ENCODE peak calls at places on chromosomes 16 and 17, in seven cellular contexts. Y is cardiac fibroblast, N is MM.1S, Z is choroid plexus epithelial cell, A is neural progenitor cell, H is astrocyte, Q is tibial artery. S is an unnamed sample.

GRCh38 chr16:9849697-9850245 is 332.5 kb downstream of the GRIN2A start:
- DNase-seq in Y (no peak), N (no peak), H (no peak), Q (no peak), A (no peak), Z (no peak), S (no peak)

GRCh38 chr17:9002610-9003354 is 18.5 kb upstream of the NTN1 start:
- DNase-seq in N (no peak), A (peak), Q (peak), Z (no peak), H (peak), Y (no peak), S (no peak)

GRCh38 chr17:71084219-71084618 is 914.9 kb downstream of the KCNJ2 start:
- DNase-seq in Q (no peak), H (no peak), Z (peak), Y (peak), A (peak), N (peak), S (no peak)

GRCh38 chr16:88012360-88012759 is 61.1 kb downstream of the BANP start:
- DNase-seq in Z (no peak), Q (peak), N (no peak), A (no peak), Y (no peak), H (no peak), S (no peak)

GRCh38 chr17:19508327-19508867 is 25.3 kb upstream of the SLC47A1 start:
- DNase-seq in N (no peak), H (no peak), Z (no peak), A (peak), Q (peak), Y (no peak), S (no peak)

GRCh38 chr17:47741793-47742145 is 8.7 kb downstream of the TBX21 start:
- DNase-seq in N (no peak), Q (no peak), A (no peak), H (no peak), Y (no peak), Z (no peak), S (no peak)

GRCh38 chr17:48037036-48037881 is at the start of gene COPZ2:
- DNase-seq in Y (peak), Z (peak), Q (peak), N (peak), H (no peak), A (peak), S (peak)

GRCh38 chr16:82715160-82715559 is 88.4 kb downstream of the CDH13 start:
- DNase-seq in A (no peak), H (no peak), Z (no peak), N (no peak), Q (no peak), Y (no peak), S (no peak)

GRCh38 chr16:66207139-66207863 is 159.2 kb upstream of the CDH5 start:
- DNase-seq in N (no peak), Z (no peak), A (no peak), Q (no peak), H (no peak), Y (peak), S (no peak)

GRCh38 chr17:42408076-42408475 is 15.0 kb downstream of the CAVIN1 start:
- DNase-seq in N (no peak), Z (no peak), Q (no peak), H (no peak), Y (peak), A (no peak), S (no peak)

GRCh38 chr17:40560592-40561293 is 4.5 kb downstream of the CCR7 start:
- DNase-seq in Z (peak), N (peak), Q (no peak), Y (peak), H (peak), A (no peak), S (no peak)

GRCh38 chr17:38591759-38592241 is 14.0 kb downstream of the SRCIN1 start:
- DNase-seq in H (peak), N (peak), Y (peak), Z (peak), Q (no peak), A (no peak), S (no peak)

GRCh38 chr17:65121916-65122821 is 15.0 kb upstream of the RGS9 start:
- DNase-seq in A (no peak), H (no peak), Y (no peak), Z (no peak), Q (no peak), N (peak), S (no peak)

GRCh38 chr16:75462804-75463203 is 1.7 kb downstream of the TMEM170A start:
- DNase-seq in Q (no peak), Z (no peak), N (peak), H (no peak), Y (no peak), A (no peak), S (no peak)

GRCh38 chr16:66171578-66171977 is 194.9 kb upstream of the CDH5 start:
- DNase-seq in Z (no peak), H (no peak), Y (no peak), N (no peak), A (no peak), Q (no peak), S (no peak)

GRCh38 chr17:71505200-71505599 is 615.6 kb upstream of the SOX9 start:
- DNase-seq in N (no peak), Q (no peak), Y (no peak), A (no peak), H (peak), Z (peak), S (no peak)

GRCh38 chr16:81866820-81867440 is 87.8 kb downstream of the PLCG2 start:
- DNase-seq in N (no peak), Y (no peak), Z (no peak), A (no peak), Q (peak), H (no peak), S (no peak)

GRCh38 chr17:15038656-15039055 is 226.5 kb downstream of the PMP22 start:
- DNase-seq in H (no peak), Y (no peak), Z (peak), N (no peak), A (no peak), Q (no peak), S (no peak)

GRCh38 chr16:55035037-55035436 is 104.4 kb downstream of the IRX5 start:
- DNase-seq in A (peak), N (no peak), Y (no peak), Q (peak), H (no peak), Z (no peak), S (no peak)

GRCh38 chr16:68608330-68608729 is 36.8 kb upstream of the CDH3 start:
- DNase-seq in A (no peak), N (no peak), Y (no peak), Q (no peak), Z (no peak), H (no peak), S (no peak)

GRCh38 chr17:38733315-38734234 is 3.4 kb downstream of the CISD3 start:
- DNase-seq in H (no peak), A (no peak), Q (no peak), Y (no peak), N (no peak), Z (no peak), S (no peak)

GRCh38 chr17:45818041-45818440 is 26.6 kb upstream of the SPPL2C start:
- DNase-seq in A (no peak), Z (no peak), N (no peak), H (no peak), Y (no peak), Q (no peak), S (no peak)

GRCh38 chr17:80023261-80024205 is 12.1 kb downstream of the TBC1D16 start:
- DNase-seq in A (peak), Q (no peak), N (no peak), H (no peak), Y (no peak), Z (no peak), S (no peak)

GRCh38 chr16:54538241-54538640 is 251.7 kb upstream of the IRX3 start:
- DNase-seq in N (no peak), A (peak), Y (no peak), Q (no peak), Z (peak), H (no peak), S (no peak)

GRCh38 chr17:44362056-44362355 is 1.6 kb downstream of the FAM171A2 start:
- DNase-seq in N (no peak), Z (no peak), Q (no peak), A (no peak), H (no peak), Y (no peak), S (no peak)

GRCh38 chr17:44362964-44363612 is 565 bp downstream of the FAM171A2 start:
- DNase-seq in Z (no peak), Y (no peak), Q (peak), A (peak), H (no peak), N (no peak), S (no peak)

GRCh38 chr17:44361292-44362055 is 2.2 kb downstream of the FAM171A2 start:
- DNase-seq in A (no peak), N (no peak), Q (no peak), Y (no peak), Z (no peak), H (no peak), S (no peak)

GRCh38 chr17:44362479-44362963 is 1.1 kb downstream of the FAM171A2 start:
- DNase-seq in H (no peak), N (no peak), Y (no peak), Z (no peak), A (peak), Q (peak), S (no peak)

DNA sequence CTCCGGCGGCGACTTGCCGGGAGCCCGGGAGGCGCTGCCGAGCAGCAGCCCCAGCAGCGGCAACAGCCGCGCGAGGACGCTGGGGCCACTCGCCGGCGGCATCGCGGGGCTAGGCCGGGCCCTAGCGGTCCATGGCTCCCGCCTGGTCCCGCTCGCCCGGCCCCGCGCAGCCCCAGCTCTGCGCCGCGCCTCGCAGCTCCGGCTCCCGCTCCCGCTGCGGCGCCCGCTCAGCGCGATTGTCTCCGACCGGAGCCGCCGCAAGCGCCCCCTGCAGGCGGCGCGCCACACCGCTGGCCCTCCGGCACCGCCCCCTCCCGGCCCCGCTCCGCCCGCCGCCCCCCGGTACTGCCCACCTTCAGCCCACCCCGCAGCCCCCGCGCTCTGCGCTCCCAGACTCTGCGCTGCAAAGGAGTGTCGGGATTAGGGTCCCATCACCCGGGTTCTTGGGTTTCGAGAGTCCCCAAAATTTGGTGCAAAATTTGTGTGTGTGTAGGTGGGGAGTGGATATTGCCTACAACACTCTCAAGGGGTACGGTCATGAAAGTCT is at the start of gene FAM171A2:
- DNase-seq in Y (peak), N (peak), Q (peak), Z (peak), H (no peak), A (peak), S (no peak)
- TF ChIP-seq CTCF in Y (peak), N (peak), Q (peak), Z (peak), H (peak), A (peak), S (peak)

GRCh38 chr17:207775-208174 is 26.3 kb upstream of the DOC2B start:
- DNase-seq in A (no peak), N (no peak), H (no peak), Y (no peak), Q (no peak), Z (no peak), S (no peak)

GRCh38 chr17:210402-210801 is 29.0 kb upstream of the DOC2B start:
- DNase-seq in A (no peak), Y (no peak), Q (no peak), H (no peak), Z (no peak), N (no peak), S (no peak)

GRCh38 chr17:205817-206216 is 24.4 kb upstream of the DOC2B start:
- DNase-seq in N (no peak), Q (no peak), A (no peak), Z (no peak), Y (no peak), H (no peak), S (no peak)

GRCh38 chr17:206941-207560 is 25.6 kb upstream of the DOC2B start:
- DNase-seq in A (no peak), Q (no peak), Z (no peak), Y (no peak), H (no peak), N (no peak), S (no peak)

GRCh38 chr17:208429-208828 is 27.0 kb upstream of the DOC2B start:
- DNase-seq in H (no peak), Z (no peak), Y (no peak), A (no peak), Q (no peak), N (no peak), S (no peak)
- TF ChIP-seq CTCF in H (no peak), Z (no peak), Y (no peak), A (no peak), Q (no peak), N (no peak), S (no peak)

DNA sequence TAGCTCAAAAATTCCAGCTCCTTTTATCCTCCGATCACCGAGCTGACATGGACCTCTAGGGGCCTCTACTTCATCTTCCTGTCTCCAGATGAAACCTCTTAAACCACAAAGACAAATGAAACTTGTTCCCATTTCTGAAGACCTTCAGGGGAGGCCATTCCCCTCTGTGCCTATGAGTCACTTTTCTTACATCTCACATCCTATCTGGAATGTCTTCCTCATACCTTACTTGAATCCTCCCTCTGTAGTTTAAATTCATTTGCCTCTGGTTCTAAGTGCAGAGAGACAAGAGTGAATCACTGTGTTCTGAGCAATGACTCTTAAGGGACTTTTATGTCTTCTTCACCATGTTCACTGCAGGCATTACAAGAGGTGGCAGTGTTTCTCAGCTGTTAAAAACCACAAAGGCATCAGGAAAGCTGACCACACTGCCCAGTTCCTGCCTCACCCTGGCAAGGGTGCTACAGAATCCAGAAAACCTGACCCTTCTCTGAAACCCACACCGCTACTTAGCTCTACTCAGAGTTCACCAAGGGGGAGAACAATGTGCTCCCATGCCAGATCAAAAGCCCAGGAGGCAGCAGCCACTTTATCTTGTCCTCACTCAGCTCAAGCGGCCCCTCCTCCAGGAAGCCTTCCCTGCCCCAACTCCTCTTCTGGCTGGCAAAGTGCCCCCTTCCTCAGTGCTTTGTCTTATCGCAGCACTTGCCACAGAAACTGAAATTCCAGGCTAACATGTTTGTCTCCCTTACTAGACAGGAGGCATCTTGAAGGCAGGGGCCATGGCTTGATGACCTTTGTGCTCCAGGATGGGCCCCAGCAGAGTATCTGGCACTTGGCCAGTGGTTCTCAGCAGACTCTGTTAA is 6.4 kb downstream of the CUEDC1 start:
- DNase-seq in Y (peak), H (peak), Z (peak), N (peak), Q (peak), A (no peak), S (no peak)
- TF ChIP-seq CTCF in Y (no peak), H (no peak), Z (no peak), N (peak), Q (no peak), A (no peak), S (peak)

GRCh38 chr16:3013998-3014690 is 1.4 kb downstream of the CLDN9 start:
- DNase-seq in H (no peak), A (no peak), Y (no peak), N (no peak), Q (no peak), Z (no peak), S (no peak)

GRCh38 chr16:3013491-3013951 is 798 bp downstream of the CLDN9 start:
- DNase-seq in A (no peak), Y (no peak), H (no peak), N (no peak), Q (no peak), Z (no peak), S (no peak)

GRCh38 chr16:3012246-3012645 is 477 bp upstream of the CLDN9 start:
- DNase-seq in Y (no peak), Z (no peak), A (peak), N (no peak), Q (no peak), H (no peak), S (no peak)

GRCh38 chr16:3014971-3015370 is 2.2 kb downstream of the CLDN9 start:
- DNase-seq in N (no peak), Z (no peak), Y (no peak), Q (no peak), A (no peak), H (no peak), S (no peak)

DNA sequence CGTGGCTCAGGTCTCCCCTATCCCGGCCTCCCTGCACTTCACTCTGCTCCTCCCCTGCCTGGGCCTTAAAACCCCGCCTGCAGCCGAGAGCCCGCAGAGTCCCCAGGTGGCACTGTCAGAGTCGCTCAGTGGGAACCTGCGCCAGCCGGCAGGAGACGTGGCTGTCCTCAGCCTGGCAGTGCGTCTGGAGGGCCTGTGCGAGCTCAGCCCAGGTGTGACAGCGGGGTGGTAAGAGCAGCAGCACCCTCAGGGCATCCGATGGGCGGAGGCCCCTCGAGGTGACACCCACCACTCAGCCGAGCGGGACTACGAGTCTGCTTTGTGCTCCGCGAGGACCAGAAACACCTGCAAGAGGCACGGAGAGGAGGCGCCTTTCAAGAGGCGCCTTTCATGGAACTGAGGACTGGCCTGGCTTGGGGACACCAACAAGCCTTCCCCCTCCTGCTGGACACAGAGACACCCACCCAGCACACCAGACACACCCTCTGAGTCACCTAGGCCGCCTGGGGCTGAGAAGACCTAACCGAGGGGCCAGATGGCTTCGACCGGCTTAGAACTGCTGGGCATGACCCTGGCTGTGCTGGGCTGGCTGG is at the start of gene CLDN9:
- DNase-seq in N (peak), A (peak), Z (no peak), Q (no peak), Y (no peak), H (no peak), S (no peak)
- TF ChIP-seq CTCF in N (no peak), A (no peak), Z (no peak), Q (no peak), Y (no peak), H (no peak), S (no peak)